ENCODE peak calls at places on chromosome 7, in five cellular contexts. Y, B, K, P and C are unnamed samples.

GRCh38 chr7:130481898-130482297 is 10.0 kb upstream of the MEST start:
- DNase-seq in Y (no peak), B (no peak), K (peak), P (no peak), C (no peak)

GRCh38 chr7:50793115-50793946 is 10.6 kb upstream of the GRB10 start:
- DNase-seq in Y (no peak), B (peak), K (peak), P (peak), C (no peak)

GRCh38 chr7:24812313-24812945 is 55.2 kb upstream of the GSDME start:
- DNase-seq in Y (peak), B (peak), K (no peak), P (no peak), C (no peak)

GRCh38 chr7:133053321-133053891 is 28.5 kb downstream of the CHCHD3 start:
- DNase-seq in Y (no peak), B (no peak), K (peak), P (peak), C (peak)

GRCh38 chr7:41855798-41856197 is 152.9 kb upstream of the INHBA start:
- DNase-seq in Y (no peak), B (no peak), K (peak), P (no peak), C (no peak)

GRCh38 chr7:24865994-24866615 is 108.8 kb upstream of the GSDME start:
- DNase-seq in Y (no peak), B (no peak), K (no peak), P (no peak), C (no peak)

GRCh38 chr7:31058122-31058521 is 6.0 kb downstream of the ADCYAP1R1 start:
- DNase-seq in Y (no peak), B (no peak), K (peak), P (peak), C (no peak)

GRCh38 chr7:368651-369475 is 78.9 kb downstream of the FOXL3 start:
- DNase-seq in Y (no peak), B (no peak), K (no peak), P (no peak), C (no peak)

GRCh38 chr7:42527004-42527403 is 290.0 kb upstream of the GLI3 start:
- DNase-seq in Y (no peak), B (no peak), K (peak), P (no peak), C (no peak)

DNA sequence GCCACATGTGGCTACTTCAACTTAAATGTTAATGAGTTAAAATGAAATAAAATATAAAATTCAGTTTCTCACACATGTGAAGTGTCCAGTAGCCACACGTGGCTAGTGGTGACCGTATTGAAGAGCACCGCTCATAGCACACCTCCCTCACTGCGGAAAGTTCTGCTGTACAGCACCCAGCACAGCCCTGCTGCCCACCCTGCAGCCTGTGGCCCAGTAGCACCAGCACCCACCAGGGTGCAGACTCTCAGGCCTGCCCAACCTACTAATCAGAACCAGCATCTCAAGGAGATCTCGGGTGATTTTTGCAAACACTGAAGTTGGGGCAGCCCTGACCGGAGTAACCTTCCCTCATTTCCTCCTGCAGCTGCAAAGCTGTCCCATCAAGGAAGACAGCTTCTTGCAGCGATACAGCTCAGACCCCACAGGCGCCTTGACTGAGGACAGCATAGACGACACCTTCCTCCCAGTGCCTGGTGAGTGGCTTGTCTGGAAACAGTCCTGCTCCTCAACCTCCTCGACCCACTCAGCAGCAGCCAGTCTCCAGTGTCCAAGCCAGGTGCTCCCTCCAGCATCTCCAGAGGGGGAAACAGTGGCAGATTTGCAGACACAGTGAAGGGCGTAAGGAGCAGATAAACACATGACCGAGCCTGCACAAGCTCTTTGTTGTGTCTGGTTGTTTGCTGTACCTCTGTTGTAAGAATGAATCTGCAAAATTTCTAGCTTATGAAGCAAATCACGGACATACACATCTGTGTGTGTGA is 162.8 kb upstream of the LANCL2 start:
- DNase-seq in Y (no peak), B (no peak), K (no peak), P (no peak), C (no peak)
- H3K4me3 ChIP-seq in Y (no peak), B (no peak), K (no peak), P (no peak), C (no peak)

DNA sequence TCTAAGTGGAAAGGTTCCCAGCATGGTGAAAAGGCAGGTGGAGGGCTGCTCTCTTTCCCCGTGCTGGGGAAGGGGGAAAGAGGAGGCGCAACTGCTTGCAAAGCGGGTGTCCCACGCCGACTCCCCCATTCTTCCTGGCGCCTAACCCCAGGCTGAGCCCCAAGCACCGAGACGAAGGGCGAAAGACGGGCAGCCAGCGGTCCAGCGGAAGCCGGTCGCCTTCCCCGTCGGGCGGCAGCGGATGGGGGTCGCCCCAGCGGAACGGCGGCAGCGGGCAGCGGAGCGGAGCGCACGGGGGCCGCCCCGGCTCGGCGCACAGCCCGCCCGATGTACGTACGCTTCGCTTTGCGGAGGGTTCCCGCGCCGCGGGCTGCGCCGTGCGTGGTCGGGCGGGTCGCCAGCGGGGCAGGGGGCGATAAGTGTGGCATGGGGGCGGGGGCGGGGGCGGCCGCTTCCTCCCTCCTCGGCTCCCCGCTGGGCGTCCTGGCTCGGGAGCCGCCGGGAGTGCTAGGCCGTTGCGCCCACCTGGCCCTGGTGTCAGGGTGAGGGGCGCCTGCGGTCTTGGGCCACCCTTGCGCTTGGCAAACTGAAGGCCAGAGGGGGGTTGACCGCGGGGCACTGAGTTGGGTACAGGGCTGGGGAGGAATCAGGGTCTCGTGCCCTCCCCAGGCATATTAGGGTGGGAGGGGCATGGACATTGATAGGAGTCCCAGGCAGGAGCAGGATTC is 35.2 kb upstream of the HSPB1 start:
- DNase-seq in Y (no peak), B (no peak), K (no peak), P (no peak), C (no peak)
- H3K4me3 ChIP-seq in Y (no peak), B (no peak), K (no peak), P (no peak), C (peak)

GRCh38 chr7:45133877-45134276 is 22.4 kb upstream of the TBRG4 start:
- DNase-seq in Y (no peak), B (no peak), K (no peak), P (no peak), C (no peak)
- H3K4me3 ChIP-seq in Y (no peak), B (no peak), K (no peak), P (no peak), C (no peak)

DNA sequence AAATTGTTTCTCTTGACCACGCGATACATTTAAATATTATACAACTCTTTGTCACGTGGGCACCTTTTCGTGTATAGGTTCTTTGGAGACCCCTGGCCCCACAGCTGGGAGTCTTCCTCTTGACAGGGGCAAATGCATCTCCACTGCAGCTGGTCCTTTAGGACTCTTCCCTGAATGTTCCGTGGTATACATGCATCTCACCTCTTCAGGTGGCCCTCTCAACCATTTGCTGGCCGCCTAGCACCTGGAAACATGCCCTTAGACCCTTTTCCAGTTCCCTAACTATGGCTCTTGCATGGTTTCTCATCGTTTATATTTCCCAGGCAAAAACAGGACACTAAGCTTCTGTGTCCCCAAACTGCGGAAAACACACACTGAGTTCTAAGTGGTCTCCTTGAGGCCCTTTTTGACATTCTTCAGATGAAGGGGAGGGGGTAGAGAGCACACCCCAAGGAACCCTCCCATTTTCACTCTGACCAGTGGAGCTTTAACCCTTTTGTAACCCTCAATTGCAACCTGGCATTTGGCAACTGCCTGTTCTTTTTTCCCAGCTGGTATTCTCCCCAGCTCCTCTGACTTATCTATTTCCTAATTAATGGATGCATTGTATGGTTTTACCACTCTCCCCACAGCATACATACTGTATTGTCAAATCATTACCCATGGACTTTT is 20.6 kb downstream of the HNRNPA2B1 start:
- DNase-seq in Y (no peak), B (peak), K (no peak), P (no peak), C (no peak)
- H3K4me3 ChIP-seq in Y (no peak), B (no peak), K (no peak), P (no peak), C (no peak)

DNA sequence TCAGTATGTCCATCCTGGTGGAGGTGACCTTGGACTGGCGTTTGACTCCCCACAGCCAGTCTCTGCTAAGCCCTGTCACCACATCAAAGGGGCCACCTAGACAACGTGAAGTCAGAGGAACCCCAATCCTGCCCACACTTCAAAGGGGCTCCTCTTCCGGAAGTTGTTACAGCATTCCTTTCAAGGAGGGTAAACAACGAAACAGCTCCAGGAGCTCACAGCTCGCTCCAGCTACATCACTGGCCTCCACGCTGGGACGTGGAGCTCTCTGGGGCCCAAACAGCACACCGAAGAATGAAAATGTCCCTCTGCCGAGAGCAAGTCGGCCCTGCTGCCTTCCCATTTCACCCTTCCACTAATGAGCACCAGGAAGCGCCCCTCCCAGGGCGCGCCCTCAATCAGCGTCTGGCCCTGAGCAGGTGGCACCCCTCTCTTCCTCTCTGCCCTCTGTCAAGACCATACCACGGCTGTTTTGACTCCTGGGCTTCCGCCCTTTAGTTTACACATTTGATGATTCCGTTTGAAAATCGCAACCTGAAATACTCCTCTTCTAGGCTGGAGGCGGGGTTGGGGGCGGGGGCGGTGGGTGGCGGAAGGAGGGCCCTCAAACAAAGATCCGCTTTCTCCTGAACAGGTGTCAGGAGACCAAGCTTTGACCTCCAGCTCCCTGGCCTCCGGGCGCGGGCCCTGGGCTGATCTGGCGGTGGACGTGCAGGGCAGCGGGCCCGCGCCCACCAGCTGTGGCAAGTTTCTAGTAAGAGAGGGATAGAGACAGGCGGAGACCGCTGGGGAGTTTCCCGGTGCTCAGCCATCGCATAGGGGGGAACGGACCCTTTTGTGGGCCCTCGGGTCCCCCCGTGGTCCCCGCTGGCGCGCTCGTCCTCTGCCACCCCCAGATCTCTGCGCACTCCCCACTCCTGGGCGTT is 53.1 kb upstream of the KDM7A start:
- DNase-seq in Y (peak), B (no peak), K (no peak), P (no peak), C (no peak)
- H3K4me3 ChIP-seq in Y (peak), B (peak), K (peak), P (peak), C (peak)

DNA sequence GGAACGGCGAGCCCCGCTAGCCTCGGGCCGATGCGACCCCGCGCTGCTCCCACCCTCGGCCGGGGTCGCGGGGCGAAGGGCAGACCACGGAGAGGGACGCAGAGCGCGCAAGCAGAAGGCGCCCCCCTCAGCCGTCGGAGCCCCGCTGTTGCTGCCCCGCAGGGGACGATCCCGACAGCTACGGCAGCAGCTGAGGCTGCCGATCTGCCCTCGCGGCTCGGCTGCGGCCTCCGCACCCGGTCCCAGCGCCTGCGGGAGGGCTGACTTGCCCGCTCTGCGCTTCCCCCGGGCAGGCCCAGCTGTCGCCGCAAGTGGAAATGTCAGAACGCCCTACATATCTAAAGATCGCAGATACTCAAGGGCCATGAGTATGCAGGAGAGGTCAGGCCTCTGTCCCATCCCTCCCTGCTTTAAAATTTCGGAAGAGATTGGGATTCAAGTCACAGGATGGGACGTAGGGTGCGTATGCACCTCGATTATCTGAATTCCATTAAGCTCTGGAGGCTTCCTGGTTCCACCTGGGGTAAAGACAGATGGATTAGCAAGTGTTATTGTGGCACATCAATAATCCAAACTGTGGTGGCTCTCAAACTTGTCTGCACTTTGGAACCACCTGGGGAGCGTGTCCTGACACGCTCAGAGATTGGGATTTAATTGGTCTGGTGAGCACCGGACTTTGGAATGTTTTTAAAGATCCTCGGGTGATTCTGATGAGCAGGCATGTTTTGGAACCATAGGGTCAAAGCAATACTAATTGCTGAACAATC is at the start of gene CRPPA:
- DNase-seq in Y (no peak), B (peak), K (peak), P (no peak), C (no peak)
- H3K4me3 ChIP-seq in Y (peak), B (peak), K (peak), P (peak), C (peak)

GRCh38 chr7:158031820-158032424 is 555.7 kb downstream of the PTPRN2 start:
- DNase-seq in Y (no peak), B (no peak), K (no peak), P (no peak), C (no peak)

GRCh38 chr7:158030566-158030965 is 557.1 kb downstream of the PTPRN2 start:
- DNase-seq in Y (no peak), B (no peak), K (no peak), P (no peak), C (no peak)

GRCh38 chr7:158035343-158035742 is 552.3 kb downstream of the PTPRN2 start:
- DNase-seq in Y (no peak), B (no peak), K (no peak), P (no peak), C (no peak)

GRCh38 chr7:158034571-158034970 is 553.1 kb downstream of the PTPRN2 start:
- DNase-seq in Y (no peak), B (no peak), K (no peak), P (no peak), C (no peak)

GRCh38 chr7:158033196-158033595 is 554.4 kb downstream of the PTPRN2 start:
- DNase-seq in Y (no peak), B (no peak), K (no peak), P (no peak), C (no peak)
- H3K4me3 ChIP-seq in Y (no peak), B (no peak), K (no peak), P (no peak), C (no peak)

GRCh38 chr7:107165341-107165740 is 3.5 kb upstream of the HBP1 start:
- DNase-seq in Y (no peak), B (no peak), K (no peak), P (no peak), C (no peak)

GRCh38 chr7:107164092-107164491 is 4.7 kb upstream of the HBP1 start:
- DNase-seq in Y (no peak), B (no peak), K (no peak), P (no peak), C (no peak)

GRCh38 chr7:107162466-107162865 is 6.3 kb upstream of the HBP1 start:
- DNase-seq in Y (no peak), B (no peak), K (no peak), P (no peak), C (no peak)

GRCh38 chr7:107158028-107158427 is 10.8 kb upstream of the HBP1 start:
- DNase-seq in Y (no peak), B (no peak), K (no peak), P (no peak), C (no peak)

DNA sequence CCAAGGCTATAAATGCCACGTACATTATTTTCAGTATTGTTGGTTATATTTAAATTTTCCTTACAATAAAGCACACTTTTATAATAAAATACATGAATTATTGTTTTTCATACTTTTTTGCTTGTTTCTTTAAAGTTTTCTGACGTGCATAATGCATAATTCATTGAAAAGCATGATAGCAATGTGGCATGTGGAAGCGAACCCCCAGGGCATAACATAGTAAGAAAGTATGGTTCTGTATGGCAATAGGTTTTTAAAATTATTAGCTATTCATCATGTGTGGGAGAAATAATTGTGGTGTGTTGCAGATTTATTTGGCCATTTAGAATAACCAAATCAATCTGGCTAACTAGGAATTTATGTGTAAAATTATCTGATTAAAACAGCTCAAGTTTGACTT is 7.4 kb upstream of the HBP1 start:
- DNase-seq in Y (no peak), B (no peak), K (no peak), P (no peak), C (no peak)
- H3K4me3 ChIP-seq in Y (no peak), B (no peak), K (no peak), P (no peak), C (no peak)

GRCh38 chr7:22147113-22147512 is 201.4 kb upstream of the CDCA7L start:
- DNase-seq in Y (no peak), B (no peak), K (no peak), P (no peak), C (no peak)

GRCh38 chr7:22141355-22141754 is 195.7 kb upstream of the CDCA7L start:
- DNase-seq in Y (no peak), B (no peak), K (no peak), P (no peak), C (no peak)

GRCh38 chr7:22142593-22142992 is 196.9 kb upstream of the CDCA7L start:
- DNase-seq in Y (no peak), B (no peak), K (no peak), P (no peak), C (no peak)

GRCh38 chr7:22140597-22140996 is 194.9 kb upstream of the CDCA7L start:
- DNase-seq in Y (no peak), B (no peak), K (peak), P (no peak), C (peak)

GRCh38 chr7:22143496-22143895 is 197.8 kb upstream of the CDCA7L start:
- DNase-seq in Y (no peak), B (no peak), K (no peak), P (no peak), C (no peak)
- H3K4me3 ChIP-seq in Y (no peak), B (no peak), K (no peak), P (no peak), C (no peak)

GRCh38 chr7:81478664-81479063 is 291.2 kb downstream of the HGF start:
- DNase-seq in Y (no peak), B (peak), K (no peak), P (no peak), C (no peak)
- H3K4me3 ChIP-seq in Y (no peak), B (no peak), K (no peak), P (no peak), C (no peak)